ENCODE peak calls at places on chromosomes 11 and 22, in five cellular contexts. G, L, J, I and K are unnamed samples.

GRCh38 chr11:82906931-82907330 is 5.4 kb downstream of the DDIAS start:
- DNase-seq in G (no peak), L (no peak), J (no peak), I (no peak), K (no peak)

GRCh38 chr11:66600219-66600923 is 7.4 kb downstream of the CCS start:
- DNase-seq in L (peak), I (no peak), G (no peak), J (no peak), K (no peak)

GRCh38 chr11:101442171-101442570 is 141.6 kb downstream of the TRPC6 start:
- DNase-seq in G (no peak), J (no peak), I (peak), L (peak), K (no peak)

GRCh38 chr11:57798905-57799559 is 37.4 kb downstream of the CTNND1 start:
- DNase-seq in G (peak), L (peak), I (peak), J (no peak), K (peak)

GRCh38 chr11:75325713-75326438 is 25.6 kb downstream of the ARRB1 start:
- DNase-seq in J (peak), I (peak), G (peak), L (peak), K (peak)

GRCh38 chr11:63869171-63869591 is 30.3 kb downstream of the MARK2 start:
- DNase-seq in L (no peak), I (no peak), J (no peak), G (peak), K (peak)

GRCh38 chr11:9253086-9253485 is 12.1 kb downstream of the DENND5A start:
- DNase-seq in J (no peak), I (no peak), L (no peak), G (no peak), K (no peak)

GRCh38 chr11:11534981-11535380 is 86.8 kb downstream of the GALNT18 start:
- DNase-seq in G (no peak), I (no peak), J (no peak), L (peak), K (no peak)

GRCh38 chr22:22896601-22897000 is 9.0 kb downstream of the IGLL5 start:
- DNase-seq in J (no peak), L (no peak), G (no peak), I (no peak), K (no peak)

GRCh38 chr11:35083181-35084061 is 55.5 kb upstream of the CD44 start:
- DNase-seq in G (peak), L (peak), J (peak), I (peak), K (peak)

GRCh38 chr22:32444068-32444467 is 20.2 kb downstream of the BPIFC start:
- DNase-seq in G (peak), I (no peak), J (no peak), L (peak), K (peak)

GRCh38 chr11:71558996-71559395 is 6.4 kb upstream of the KRTAP5-10 start:
- DNase-seq in I (no peak), G (no peak), J (no peak), L (no peak), K (no peak)

GRCh38 chr22:46113910-46114517 is 36.3 kb upstream of the PPARA start:
- DNase-seq in I (no peak), J (no peak), L (no peak), G (no peak), K (no peak)

GRCh38 chr11:115226556-115226955 is 277.7 kb downstream of the CADM1 start:
- DNase-seq in I (no peak), G (peak), L (peak), J (no peak), K (peak)

GRCh38 chr11:62713343-62713742 is 5.9 kb downstream of the GNG3 start:
- DNase-seq in L (no peak), I (peak), G (no peak), J (no peak), K (no peak)

GRCh38 chr11:19013181-19013857 is 47.2 kb downstream of the MRGPRX2 start:
- DNase-seq in G (no peak), J (no peak), I (no peak), L (no peak), K (peak)

GRCh38 chr11:65236194-65237059 is 25.3 kb upstream of the POLA2 start:
- DNase-seq in J (no peak), L (no peak), I (no peak), G (no peak), K (no peak)

GRCh38 chr11:135073870-135074269 is 661.8 kb upstream of the B3GAT1 start:
- DNase-seq in G (no peak), J (no peak), I (no peak), L (no peak), K (no peak)

GRCh38 chr11:12169822-12170221 is 59.4 kb downstream of the MICAL2 start:
- DNase-seq in G (no peak), L (no peak), I (no peak), J (no peak), K (no peak)

GRCh38 chr22:46843691-46844297 is 81.3 kb downstream of the TBC1D22A start:
- DNase-seq in L (no peak), G (peak), J (no peak), I (no peak), K (no peak)

GRCh38 chr22:27512283-27512761 is 289.2 kb downstream of the MN1 start:
- DNase-seq in J (no peak), I (peak), L (peak), G (peak), K (peak)

GRCh38 chr11:10325398-10326079 is 20.7 kb downstream of the ADM start:
- DNase-seq in G (no peak), I (no peak), J (no peak), L (peak), K (no peak)

GRCh38 chr11:3614742-3615171 is 27.0 kb downstream of the ART5 start:
- DNase-seq in G (peak), J (peak), L (no peak), I (peak), K (peak)

DNA sequence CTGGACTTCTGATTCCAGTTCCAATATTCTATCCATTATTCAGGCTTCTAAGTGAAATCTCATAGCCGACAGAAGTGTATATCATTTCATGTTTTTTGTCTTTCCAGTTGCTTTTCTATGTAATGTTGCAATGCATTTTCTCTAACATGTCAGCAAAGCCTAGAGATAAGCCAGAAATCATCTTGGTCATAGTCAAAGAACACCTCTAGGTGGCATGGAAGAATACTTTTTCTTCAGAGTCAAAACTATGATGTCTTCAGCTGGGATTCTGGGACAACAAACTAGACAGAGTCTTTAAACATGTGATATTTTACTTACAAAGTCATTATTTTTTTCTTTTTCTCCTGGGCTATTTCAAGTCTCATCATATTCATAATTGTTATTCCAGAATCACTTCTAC is 4.4 kb downstream of the GAS2 start:
- DNase-seq in J (no peak), I (no peak), G (peak), L (peak), K (peak)
- TF ChIP-seq CTCF in J (no peak), I (peak), G (peak), L (peak), K (peak)

DNA sequence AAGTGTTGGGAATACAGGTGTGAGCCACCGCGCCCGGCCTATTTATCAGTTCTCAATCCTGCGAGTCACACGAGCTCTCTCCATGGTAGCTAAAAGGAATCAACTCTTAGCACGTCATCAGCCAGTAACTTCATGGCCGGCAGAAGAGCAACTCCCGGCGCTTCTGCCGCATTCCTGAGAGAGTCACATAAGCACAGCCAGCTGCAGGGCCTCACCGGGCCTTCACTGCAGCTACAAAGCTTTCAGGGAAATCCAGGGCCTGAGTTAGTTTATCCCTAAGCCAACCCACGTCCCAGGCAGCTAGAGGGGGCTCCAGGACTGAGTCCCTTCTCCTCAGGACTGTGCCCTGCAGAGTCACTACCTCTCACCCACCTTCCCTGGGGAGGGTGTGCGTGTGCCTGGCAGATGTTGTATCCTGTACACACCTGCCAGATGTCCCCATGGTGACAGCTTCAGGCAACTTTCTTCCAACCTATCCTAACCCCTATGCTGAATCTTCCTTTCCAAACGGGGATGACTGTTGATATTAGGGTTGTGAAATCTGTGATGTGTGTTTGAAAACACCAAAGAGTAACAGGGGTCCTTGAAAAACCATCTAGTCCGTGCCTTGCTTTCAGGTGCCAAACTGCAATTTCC is 45.9 kb upstream of the ARFGAP3 start:
- DNase-seq in J (no peak), G (no peak), I (no peak), L (peak), K (no peak)
- TF ChIP-seq CTCF in J (no peak), G (no peak), I (no peak), L (no peak), K (no peak)

GRCh38 chr11:8167796-8168195 is 1.0 kb downstream of the RIC3 start:
- DNase-seq in L (peak), G (peak), I (no peak), J (no peak), K (peak)

GRCh38 chr11:8168485-8169257 is at the start of gene RIC3:
- DNase-seq in I (peak), J (peak), G (no peak), L (no peak), K (no peak)
- TF ChIP-seq CTCF in I (no peak), J (no peak), G (no peak), L (no peak), K (no peak)

GRCh38 chr11:43706631-43707030 is 26.1 kb downstream of the HSD17B12 start:
- DNase-seq in I (no peak), J (no peak), L (no peak), G (no peak), K (no peak)

GRCh38 chr11:43712676-43713075 is 32.1 kb downstream of the HSD17B12 start:
- DNase-seq in L (no peak), G (no peak), J (no peak), I (no peak), K (no peak)

GRCh38 chr11:43709689-43710088 is 29.2 kb downstream of the HSD17B12 start:
- DNase-seq in G (no peak), J (no peak), L (no peak), I (no peak), K (no peak)

GRCh38 chr11:43708776-43709175 is 28.2 kb downstream of the HSD17B12 start:
- DNase-seq in I (no peak), L (peak), J (no peak), G (no peak), K (no peak)
- TF ChIP-seq CTCF in I (peak), L (peak), J (no peak), G (peak), K (peak)